ENCODE peak calls at places on chromosomes 12 and 14, in five cellular contexts. E is CD4-positive, alpha-beta T cell; R is tibial artery; I is H7; X is spleen. W is an unnamed sample. For H3K27me3, the result is how much of the 10 kb centered on the place peaks cover.

GRCh38 chr12:63838411-63838810 is 6.1 kb upstream of the SRGAP1 start:
- DNase-seq in I (no peak), R (no peak), E (no peak), X (no peak), W (no peak)

GRCh38 chr14:50677527-50678063 is 9.5 kb upstream of the SAV1 start:
- DNase-seq in I (no peak), E (no peak), X (no peak), R (no peak), W (no peak)

GRCh38 chr14:32805979-32806378 is 132.7 kb upstream of the NPAS3 start:
- DNase-seq in X (no peak), E (no peak), R (no peak), I (no peak), W (no peak)

GRCh38 chr12:111819191-111820158 is 22.6 kb upstream of the MAPKAPK5 start:
- DNase-seq in R (no peak), X (no peak), E (no peak), I (no peak), W (no peak)

GRCh38 chr14:95291859-95292542 is 27.7 kb downstream of the CLMN start:
- DNase-seq in E (no peak), R (peak), I (no peak), X (no peak), W (no peak)

GRCh38 chr14:95286649-95287048 is 33.1 kb downstream of the CLMN start:
- DNase-seq in E (no peak), R (no peak), X (no peak), I (no peak), W (no peak)

GRCh38 chr14:105935384-105935783 is 409.0 kb downstream of the TMEM121 start:
- DNase-seq in I (no peak), X (no peak), R (no peak), E (no peak), W (no peak)

GRCh38 chr14:30882431-30882830 is 8.1 kb downstream of the COCH start:
- DNase-seq in I (no peak), X (no peak), R (no peak), E (no peak), W (no peak)

GRCh38 chr14:101453225-101453624 is 108.1 kb upstream of the DIO3 start:
- DNase-seq in X (no peak), I (no peak), E (no peak), R (no peak), W (no peak)

GRCh38 chr12:49054524-49054923 is 6.1 kb downstream of the KMT2D start:
- DNase-seq in R (no peak), E (no peak), X (peak), I (no peak), W (no peak)

GRCh38 chr12:46959484-46959883 is 119.9 kb upstream of the PCED1B start:
- DNase-seq in I (no peak), X (no peak), E (no peak), R (no peak), W (no peak)

GRCh38 chr12:62917066-62917465 is 17.9 kb downstream of the PPM1H start:
- DNase-seq in R (no peak), I (no peak), X (no peak), E (no peak), W (no peak)

GRCh38 chr12:120224304-120225199 is 23.6 kb upstream of the RPLP0 start:
- DNase-seq in E (no peak), X (peak), R (no peak), I (peak), W (no peak)

GRCh38 chr12:105189293-105189692 is 46.7 kb downstream of the APPL2 start:
- DNase-seq in X (no peak), E (no peak), I (no peak), R (no peak), W (no peak)

GRCh38 chr12:124554429-124555029 is 12.9 kb downstream of the NCOR2 start:
- DNase-seq in R (no peak), X (peak), E (no peak), I (no peak), W (no peak)

GRCh38 chr14:50635136-50635535 is 33.0 kb downstream of the SAV1 start:
- DNase-seq in I (no peak), X (no peak), R (no peak), E (no peak), W (no peak)

GRCh38 chr14:103686831-103687485 is 28.3 kb downstream of the XRCC3 start:
- DNase-seq in E (no peak), X (no peak), R (no peak), I (no peak), W (no peak)

GRCh38 chr14:22265319-22266140 is 323.5 kb downstream of the DAD1 start:
- DNase-seq in I (peak), E (no peak), X (no peak), R (peak), W (no peak)

GRCh38 chr14:105865904-105866840 is 339.8 kb downstream of the TMEM121 start:
- DNase-seq in I (peak), E (no peak), X (peak), R (peak), W (no peak)

GRCh38 chr12:3896851-3897351 is 23.7 kb upstream of the PARP11 start:
- DNase-seq in R (no peak), E (no peak), X (no peak), I (no peak), W (no peak)

GRCh38 chr12:22994276-22994675 is 369.3 kb downstream of the ETNK1 start:
- DNase-seq in X (no peak), I (no peak), E (no peak), R (no peak), W (no peak)

GRCh38 chr14:33432407-33433023 is 493.8 kb downstream of the NPAS3 start:
- DNase-seq in I (no peak), R (no peak), E (no peak), X (no peak), W (no peak)

GRCh38 chr12:12979731-12980259 is 20.3 kb downstream of the HEBP1 start:
- DNase-seq in E (no peak), I (no peak), X (no peak), R (no peak), W (no peak)

GRCh38 chr14:80621701-80622100 is 319.8 kb downstream of the CEP128 start:
- DNase-seq in E (no peak), I (no peak), R (no peak), X (no peak), W (no peak)

GRCh38 chr12:67271976-67272375 is 2.8 kb downstream of the CAND1 start:
- DNase-seq in R (no peak), I (no peak), X (no peak), E (no peak), W (no peak)

GRCh38 chr14:104710071-104710735 is 13.8 kb upstream of the ADSS1 start:
- DNase-seq in X (no peak), E (no peak), I (no peak), R (no peak), W (no peak)

GRCh38 chr12:85468356-85469157 is 188.5 kb downstream of the ALX1 start:
- DNase-seq in E (no peak), R (peak), X (no peak), I (peak), W (no peak)

GRCh38 chr12:54019924-54020586 is 8.2 kb upstream of the HOXC6 start:
- DNase-seq in X (no peak), E (no peak), I (no peak), R (peak), W (no peak)
- H3K27me3 ChIP-seq in X (half or more), E (half or more), I (half or more), R (under half), W (under half)

DNA sequence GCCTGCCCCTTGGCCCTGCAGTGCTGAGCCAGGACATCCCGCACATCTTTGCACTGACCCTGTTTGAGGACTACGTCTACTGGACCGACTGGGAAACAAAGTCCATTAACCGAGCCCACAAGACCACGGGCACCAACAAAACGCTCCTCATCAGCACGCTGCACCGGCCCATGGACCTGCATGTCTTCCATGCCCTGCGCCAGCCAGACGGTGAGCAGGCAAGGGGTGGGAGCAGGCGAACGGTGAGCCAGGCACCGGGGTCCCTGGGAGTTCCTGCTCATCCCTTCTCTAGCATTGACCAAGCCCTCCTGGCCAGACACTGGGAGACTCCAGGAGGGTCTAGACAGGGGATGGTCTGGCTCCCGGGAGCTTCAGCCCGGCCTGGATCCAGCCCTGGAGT is 17.4 kb upstream of the NXPH4 start:
- DNase-seq in I (no peak), X (no peak), R (no peak), E (no peak), W (no peak)
- H3K27me3 ChIP-seq in I (under half), X (under half), R (under half), E (under half), W (under half)

GRCh38 chr12:53740130-53740491 is 11.7 kb downstream of the CISTR start:
- DNase-seq in R (peak), E (no peak), X (no peak), I (no peak), W (no peak)
- H3K27me3 ChIP-seq in R (under half), E (half or more), X (under half), I (half or more), W (under half)

DNA sequence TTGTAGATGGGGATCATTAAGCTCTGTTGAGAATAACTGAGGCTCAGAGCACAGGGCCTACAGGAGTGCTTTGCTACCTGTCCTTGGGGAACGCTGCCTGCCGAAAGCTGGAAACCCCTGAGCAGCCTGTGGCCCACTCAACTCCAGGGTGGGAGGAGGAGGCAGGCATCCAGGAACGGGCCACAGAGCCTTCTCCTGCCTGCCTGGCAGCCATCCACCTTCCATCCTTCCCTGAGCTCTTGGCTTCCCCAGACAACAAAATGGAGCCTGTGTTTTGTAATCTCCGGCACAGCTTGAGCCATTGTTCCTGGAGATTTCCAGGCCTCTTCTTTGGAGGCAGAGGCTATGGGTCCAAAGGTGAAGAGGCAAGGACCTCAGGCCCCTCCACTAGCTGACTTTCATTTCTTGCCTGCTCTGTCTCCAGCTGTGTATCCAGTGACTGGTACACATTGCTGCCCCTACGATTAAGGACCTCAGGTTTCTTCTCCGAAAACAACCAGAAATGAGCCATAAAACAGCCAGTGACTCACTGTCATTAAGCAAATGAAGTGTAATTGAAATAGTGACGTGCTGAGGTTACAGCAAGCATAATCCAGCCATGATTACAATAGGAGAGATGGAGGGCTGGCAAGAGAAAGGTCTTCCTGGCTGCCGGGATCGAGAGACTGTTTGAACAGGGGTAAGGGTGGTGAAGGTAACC is 56.5 kb upstream of the KCNA5 start:
- DNase-seq in X (no peak), R (no peak), I (no peak), E (no peak), W (no peak)
- H3K27me3 ChIP-seq in X (under half), R (under half), I (under half), E (under half), W (under half)

DNA sequence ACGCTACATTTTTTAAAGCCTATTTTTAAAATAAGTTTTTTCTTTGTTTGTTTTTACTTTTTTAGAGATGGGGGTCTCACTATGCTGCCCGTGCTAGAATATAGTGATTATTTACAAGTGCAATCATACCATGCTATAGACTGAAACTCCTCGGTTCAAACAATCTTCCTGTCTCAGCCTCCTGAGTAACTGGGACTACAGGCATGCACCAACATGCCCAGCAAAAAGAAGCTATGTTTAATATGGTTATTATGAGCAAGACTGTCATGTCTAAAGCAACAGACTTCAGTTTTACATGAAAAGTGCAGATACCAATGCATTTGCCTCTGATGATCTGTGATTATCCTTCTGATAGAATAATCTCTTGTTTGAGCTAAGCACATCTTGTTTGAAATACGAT is 45.6 kb upstream of the SGPP1 start:
- DNase-seq in I (no peak), X (no peak), E (no peak), R (no peak), W (no peak)
- H3K27me3 ChIP-seq in I (under half), X (under half), E (under half), R (under half), W (under half)

GRCh38 chr12:130714591-130715149 is 1.4 kb downstream of the RIMBP2 start:
- DNase-seq in R (no peak), X (no peak), E (no peak), I (peak), W (no peak)

GRCh38 chr12:130715150-130715995 is 726 bp downstream of the RIMBP2 start:
- DNase-seq in I (peak), E (no peak), R (no peak), X (no peak), W (no peak)

GRCh38 chr12:130717752-130718151 is 1.7 kb upstream of the RIMBP2 start:
- DNase-seq in X (no peak), I (no peak), E (no peak), R (no peak), W (no peak)

GRCh38 chr12:130715996-130716917 is at the start of gene RIMBP2:
- DNase-seq in R (no peak), I (peak), X (peak), E (no peak), W (no peak)

DNA sequence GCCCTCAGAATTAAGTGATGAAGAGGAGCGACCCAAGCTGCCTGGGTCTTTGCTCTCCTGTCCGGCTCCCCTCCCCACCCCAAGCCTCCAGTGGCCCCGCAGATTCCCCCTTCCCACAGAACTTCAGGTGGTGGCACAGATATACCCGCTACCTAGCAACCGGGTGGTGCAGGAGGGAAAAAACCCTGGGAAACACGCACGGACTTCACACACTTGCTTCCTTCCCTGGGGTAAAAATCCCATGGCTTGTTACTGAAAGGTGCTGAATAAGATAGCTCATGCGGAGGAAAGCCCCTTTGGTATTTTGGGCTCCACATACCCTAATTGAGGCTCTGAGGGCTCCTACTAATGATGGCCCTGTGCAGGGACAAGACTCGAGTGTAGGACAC is 813 bp upstream of the RIMBP2 start:
- DNase-seq in R (no peak), X (no peak), E (no peak), I (no peak), W (no peak)
- H3K27me3 ChIP-seq in R (under half), X (under half), E (half or more), I (half or more), W (under half)

GRCh38 chr12:48017921-48018617 is 13.8 kb upstream of the COL2A1 start:
- DNase-seq in I (no peak), R (no peak), E (no peak), X (no peak), W (no peak)
- H3K27me3 ChIP-seq in I (half or more), R (under half), E (under half), X (under half), W (under half)

GRCh38 chr12:69115955-69116354 is 123.4 kb upstream of the CPSF6 start:
- DNase-seq in E (no peak), I (no peak), X (no peak), R (no peak), W (no peak)
- H3K27me3 ChIP-seq in E (under half), I (under half), X (under half), R (under half), W (under half)

DNA sequence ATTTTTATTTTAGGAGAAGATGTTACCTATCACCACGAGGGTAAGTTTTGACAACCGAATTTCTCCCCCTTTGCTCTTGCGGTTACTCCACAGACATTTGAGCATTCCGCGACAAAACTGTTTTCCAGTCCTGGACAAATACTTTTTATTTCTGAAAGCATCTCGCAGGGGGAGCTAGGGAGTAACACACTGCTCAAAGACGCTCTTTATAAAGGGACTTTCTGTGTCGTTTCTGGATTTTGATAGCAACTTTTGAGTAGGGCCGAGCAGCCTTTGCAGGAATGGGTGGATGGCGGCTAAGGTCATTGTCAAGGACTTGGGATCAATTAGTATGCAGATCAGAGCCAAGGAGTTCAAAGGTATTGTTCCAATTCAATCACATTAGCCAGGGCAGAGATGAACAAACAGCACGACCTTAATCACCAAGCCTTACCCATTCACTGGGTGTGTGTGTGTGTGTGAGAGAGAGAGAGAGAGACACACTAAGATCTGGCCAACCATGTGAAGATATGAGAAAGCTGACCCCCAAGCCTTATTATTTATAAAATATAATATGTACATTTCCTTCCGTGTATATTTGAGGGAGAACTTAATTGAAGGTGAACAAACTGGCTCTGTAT is 613.6 kb downstream of the VRK1 start:
- DNase-seq in R (no peak), I (no peak), E (no peak), X (no peak), W (no peak)
- H3K27me3 ChIP-seq in R (under half), I (under half), E (under half), X (under half), W (under half)

GRCh38 chr14:90062852-90063539 is 1.2 kb downstream of the KCNK13 start:
- DNase-seq in R (no peak), E (no peak), I (peak), X (no peak), W (no peak)
- H3K27me3 ChIP-seq in R (under half), E (half or more), I (half or more), X (under half), W (under half)